ENCODE peak calls at places on chromosomes 5 and 9, in five cellular contexts. B, M, D, T and C are unnamed samples.

GRCh38 chr5:172569862-172570558 is 71.1 kb upstream of the NEURL1B start:
- DNase-seq in M (no peak), D (no peak), B (no peak), T (no peak), C (no peak)

GRCh38 chr5:18333841-18334240 is 699.6 kb downstream of the TAF11L14 start:
- DNase-seq in B (no peak), T (no peak), M (no peak), D (no peak), C (peak)

GRCh38 chr5:67179695-67180302 is 16.8 kb downstream of the CD180 start:
- DNase-seq in B (no peak), T (no peak), D (no peak), M (no peak), C (no peak)

GRCh38 chr5:80935811-80936385 is 24.3 kb upstream of the RASGRF2 start:
- DNase-seq in T (no peak), B (no peak), M (no peak), D (peak), C (no peak)

GRCh38 chr9:81416476-81417298 is 272.7 kb downstream of the TLE1 start:
- DNase-seq in B (no peak), M (peak), D (no peak), T (peak), C (peak)

GRCh38 chr9:135617991-135618411 is 21.3 kb downstream of the GLT6D1 start:
- DNase-seq in D (peak), B (no peak), M (no peak), T (no peak), C (no peak)

GRCh38 chr5:177429248-177430045 is 3.0 kb downstream of the GRK6 start:
- DNase-seq in M (no peak), B (peak), T (no peak), D (peak), C (no peak)

GRCh38 chr5:106376522-106376921 is 1294.2 kb downstream of the EFNA5 start:
- DNase-seq in T (peak), B (no peak), D (no peak), M (peak), C (peak)

GRCh38 chr5:136123236-136123768 is 9.3 kb upstream of the SMAD5 start:
- DNase-seq in T (no peak), B (no peak), D (no peak), M (no peak), C (no peak)

GRCh38 chr5:1152771-1153282 is 41.0 kb upstream of the SLC12A7 start:
- DNase-seq in B (no peak), D (no peak), T (no peak), M (peak), C (no peak)

GRCh38 chr5:39091940-39092580 is 17.9 kb upstream of the RICTOR start:
- DNase-seq in M (no peak), D (no peak), T (no peak), B (no peak), C (no peak)

GRCh38 chr9:459491-460444 is 245.1 kb downstream of the DOCK8 start:
- DNase-seq in D (no peak), B (no peak), T (no peak), M (no peak), C (no peak)

GRCh38 chr5:123813251-123813650 is 301.3 kb downstream of the CSNK1G3 start:
- DNase-seq in M (no peak), D (no peak), B (no peak), T (peak), C (peak)

GRCh38 chr5:157828031-157828948 is 30.7 kb downstream of the CLINT1 start:
- DNase-seq in D (no peak), B (no peak), M (peak), T (no peak), C (peak)

GRCh38 chr5:104702212-104702611 is 1139.6 kb upstream of the NUDT12 start:
- DNase-seq in B (no peak), M (no peak), D (no peak), T (no peak), C (no peak)

GRCh38 chr5:151239237-151239861 is 13.6 kb upstream of the GM2A start:
- DNase-seq in B (peak), M (peak), T (peak), D (peak), C (peak)

GRCh38 chr9:130095872-130096271 is 42.2 kb downstream of the GPR107 start:
- DNase-seq in B (no peak), T (no peak), D (no peak), M (no peak), C (no peak)

GRCh38 chr5:90055831-90056328 is 353.7 kb downstream of the CETN3 start:
- DNase-seq in B (no peak), T (peak), D (peak), M (peak), C (peak)

GRCh38 chr5:151357097-151357496 is 9.7 kb upstream of the SLC36A2 start:
- DNase-seq in B (no peak), D (no peak), T (no peak), M (no peak), C (no peak)

GRCh38 chr5:133930061-133930823 is 38.2 kb downstream of the C5orf15 start:
- DNase-seq in D (peak), T (no peak), B (peak), M (peak), C (peak)

GRCh38 chr5:132491368-132492364 is 1.1 kb upstream of the IRF1 start:
- DNase-seq in M (no peak), B (no peak), D (peak), T (peak), C (no peak)

GRCh38 chr9:124438091-124438490 is 12.2 kb upstream of the ADGRD2 start:
- DNase-seq in B (no peak), D (no peak), M (no peak), T (no peak), C (no peak)

GRCh38 chr9:81320909-81321482 is 368.4 kb downstream of the TLE1 start:
- DNase-seq in M (no peak), B (no peak), T (no peak), D (no peak), C (no peak)

GRCh38 chr9:34590376-34591090 is 1.0 kb upstream of the CNTFR start:
- DNase-seq in M (no peak), B (no peak), D (peak), T (peak), C (no peak)

GRCh38 chr5:43036409-43036808 is 3.7 kb downstream of the ANXA2R start:
- DNase-seq in T (no peak), D (no peak), M (no peak), B (no peak), C (no peak)

GRCh38 chr5:83553000-83553486 is 81.5 kb downstream of the VCAN start:
- DNase-seq in B (no peak), D (no peak), M (peak), T (no peak), C (no peak)

GRCh38 chr5:10421841-10422691 is 19.6 kb upstream of the ROPN1L start:
- DNase-seq in M (no peak), B (peak), D (no peak), T (no peak), C (no peak)

GRCh38 chr5:39523821-39524220 is 99.0 kb upstream of the DAB2 start:
- DNase-seq in B (no peak), M (peak), T (peak), D (peak), C (peak)

GRCh38 chr9:38119570-38119969 is 50.5 kb upstream of the SHB start:
- DNase-seq in M (no peak), D (no peak), T (no peak), B (no peak), C (no peak)

GRCh38 chr5:9245071-9245470 is 300.8 kb downstream of the SEMA5A start:
- DNase-seq in B (no peak), D (no peak), M (no peak), T (peak), C (peak)

GRCh38 chr5:103258957-103259704 is 568 bp downstream of the MACIR start:
- DNase-seq in M (peak), D (peak), T (peak), B (peak), C (peak)

GRCh38 chr9:18824095-18824666 is 208.8 kb downstream of the SAXO1 start:
- DNase-seq in M (no peak), B (no peak), D (peak), T (no peak), C (peak)

GRCh38 chr5:54514841-54515432 is 2.6 kb upstream of the SNX18 start:
- DNase-seq in B (no peak), M (peak), T (peak), D (peak), C (peak)

GRCh38 chr9:128374221-128374675 is 3.1 kb downstream of the URM1 start:
- DNase-seq in D (peak), T (no peak), M (no peak), B (no peak), C (no peak)

GRCh38 chr9:130579738-130580463 is 524 bp downstream of the FUBP3 start:
- DNase-seq in M (no peak), B (no peak), D (peak), T (peak), C (peak)

GRCh38 chr9:85215936-85216335 is 525.8 kb downstream of the AGTPBP1 start:
- DNase-seq in T (no peak), D (no peak), M (peak), B (no peak), C (no peak)

GRCh38 chr5:76291305-76292077 is 111.6 kb upstream of the IQGAP2 start:
- DNase-seq in T (no peak), B (no peak), M (no peak), D (no peak), C (no peak)

GRCh38 chr9:35908484-35909125 is 685 bp upstream of the SPAAR start:
- DNase-seq in M (peak), T (no peak), B (no peak), D (peak), C (peak)
- H3K4me3 ChIP-seq in M (peak), T (peak), B (no peak), D (peak), C (no peak)

GRCh38 chr5:141839015-141839513 is 39.1 kb downstream of the PCDH1 start:
- DNase-seq in B (no peak), T (no peak), M (no peak), D (peak), C (no peak)
- H3K4me3 ChIP-seq in B (no peak), T (peak), M (no peak), D (peak), C (no peak)

DNA sequence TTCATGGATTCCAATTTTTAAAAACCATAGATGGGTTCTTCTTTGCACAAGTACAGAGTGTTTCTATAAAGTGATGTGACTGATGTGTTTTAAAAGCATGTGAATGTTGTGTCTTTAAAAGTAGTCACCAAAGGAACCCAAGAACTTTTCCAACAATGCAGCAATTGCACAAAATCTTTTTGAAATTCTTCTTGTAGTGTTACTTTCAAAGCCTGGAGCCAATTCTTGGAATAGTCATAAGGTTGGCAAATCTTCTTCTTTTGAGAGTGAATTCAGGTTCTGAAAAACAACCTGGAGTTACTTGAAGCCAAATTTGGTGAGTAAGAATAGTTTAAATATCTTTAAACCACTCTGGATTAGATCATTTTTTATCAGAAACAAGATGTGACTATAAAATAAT is 10.5 kb downstream of the GRAMD2B start:
- DNase-seq in D (peak), T (no peak), B (no peak), M (peak), C (peak)
- H3K4me3 ChIP-seq in D (no peak), T (no peak), B (no peak), M (no peak), C (no peak)

DNA sequence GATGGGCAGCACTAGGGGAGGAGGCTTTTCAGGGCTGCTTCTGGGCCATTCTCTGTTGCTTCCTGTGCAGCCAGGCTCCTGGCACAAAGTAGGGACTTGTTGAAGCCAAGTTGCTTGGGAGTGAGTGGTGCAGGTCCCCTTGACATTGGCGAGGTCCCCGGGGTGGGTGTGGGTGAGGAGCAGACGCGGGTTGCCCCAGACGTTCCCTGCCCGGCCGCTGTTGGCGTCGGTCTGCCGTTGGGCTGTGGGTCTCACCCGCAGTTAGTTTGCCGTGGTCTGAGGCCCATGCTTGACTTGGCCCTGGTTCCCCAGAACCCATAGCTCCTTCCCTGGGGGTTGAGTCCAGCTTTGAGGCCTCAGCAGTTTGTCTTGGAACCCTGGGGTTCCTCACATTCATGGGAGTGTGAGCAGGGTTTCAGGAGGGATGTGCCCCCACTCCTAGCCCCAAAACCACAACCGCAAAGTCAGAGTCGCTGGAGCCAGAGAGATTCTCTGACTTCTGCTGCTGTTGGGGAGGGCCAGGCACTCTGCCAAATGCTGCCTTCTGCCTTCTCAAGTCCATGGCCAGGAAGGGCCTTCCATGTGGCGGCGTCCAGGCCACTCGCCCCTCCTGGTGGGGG is 77.5 kb downstream of the RXRA start:
- DNase-seq in T (peak), D (peak), B (peak), M (peak), C (peak)
- H3K4me3 ChIP-seq in T (no peak), D (no peak), B (no peak), M (no peak), C (no peak)

GRCh38 chr9:121372239-121372562 is 2.2 kb upstream of the STOM start:
- DNase-seq in D (no peak), M (no peak), T (no peak), B (no peak), C (no peak)

GRCh38 chr9:121371495-121371911 is 1.5 kb upstream of the STOM start:
- DNase-seq in D (no peak), B (no peak), T (no peak), M (no peak), C (no peak)

GRCh38 chr9:121369595-121370265 is at the start of gene STOM:
- DNase-seq in M (peak), B (no peak), D (no peak), T (peak), C (peak)

GRCh38 chr9:121363586-121363961 is 6.5 kb downstream of the STOM start:
- DNase-seq in T (no peak), B (no peak), D (no peak), M (no peak), C (no peak)

GRCh38 chr9:121367651-121368510 is 2.2 kb downstream of the STOM start:
- DNase-seq in T (peak), B (no peak), D (no peak), M (peak), C (no peak)
- H3K4me3 ChIP-seq in T (peak), B (peak), D (peak), M (peak), C (peak)

GRCh38 chr9:74773886-74774479 is 113.7 kb downstream of the TRPM6 start:
- DNase-seq in M (peak), B (peak), T (peak), D (peak), C (peak)

GRCh38 chr9:74771672-74772071 is 116.0 kb downstream of the TRPM6 start:
- DNase-seq in D (no peak), M (no peak), T (no peak), B (no peak), C (no peak)

GRCh38 chr9:74772126-74772525 is 115.6 kb downstream of the TRPM6 start:
- DNase-seq in T (no peak), B (no peak), M (no peak), D (no peak), C (no peak)

GRCh38 chr9:74771262-74771585 is 116.5 kb downstream of the TRPM6 start:
- DNase-seq in D (no peak), M (no peak), T (no peak), B (no peak), C (no peak)

DNA sequence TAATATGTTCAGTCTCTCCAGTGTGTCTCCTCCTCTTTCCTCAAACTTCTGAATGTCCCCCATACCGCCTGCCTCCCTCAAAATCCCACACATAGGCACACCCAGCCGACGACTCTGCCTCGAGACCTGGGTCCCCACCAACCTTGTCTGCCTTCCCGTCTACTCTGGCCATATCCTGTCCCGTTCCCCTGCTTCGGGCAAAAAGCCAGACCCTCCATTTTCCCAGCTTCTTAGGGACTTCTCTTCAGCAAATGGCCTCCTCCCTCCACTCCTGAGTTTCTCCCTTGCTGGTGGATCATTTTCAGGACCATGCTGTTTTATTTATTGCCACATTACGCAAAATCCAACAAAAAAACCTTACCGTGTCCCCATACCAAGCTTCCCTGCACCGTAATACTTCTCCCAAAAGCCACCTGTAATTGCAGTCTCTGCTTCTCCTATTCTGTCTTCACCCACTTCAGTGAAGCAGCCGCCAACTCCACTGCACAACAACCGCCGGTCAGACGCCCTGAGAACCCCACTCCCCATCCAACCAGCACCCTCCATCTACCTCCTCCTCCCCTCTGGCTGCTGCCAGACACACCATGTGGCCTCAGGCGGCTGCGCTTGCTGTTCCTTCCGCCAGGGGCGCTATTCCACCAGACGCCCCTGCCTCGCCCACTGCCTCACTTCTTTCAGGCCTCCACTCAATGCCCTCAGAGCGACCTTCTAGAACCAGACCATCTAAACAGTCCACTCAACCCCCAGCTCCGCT is 117.0 kb downstream of the TRPM6 start:
- DNase-seq in M (no peak), D (no peak), B (peak), T (peak), C (peak)
- H3K4me3 ChIP-seq in M (no peak), D (no peak), B (no peak), T (no peak), C (no peak)

DNA sequence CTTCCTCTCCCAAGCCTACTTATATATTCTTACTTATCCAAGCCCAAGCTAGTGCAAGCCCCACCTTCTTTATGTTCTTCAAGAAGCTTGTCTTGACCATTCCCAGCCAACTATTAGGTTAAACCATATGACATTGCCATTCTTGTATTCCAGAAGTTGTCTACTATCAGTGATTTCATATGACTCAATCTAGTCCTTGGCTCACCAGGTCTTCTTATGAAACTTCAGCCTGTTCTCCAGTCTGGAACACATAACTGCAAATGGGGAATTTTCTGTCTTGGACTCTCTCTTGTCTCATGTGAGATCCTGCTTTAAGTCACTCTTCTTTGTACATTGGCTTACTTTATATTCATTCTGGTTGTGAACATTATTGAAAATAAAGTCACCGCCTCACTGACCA is 130.7 kb downstream of the TTLL11 start:
- DNase-seq in T (no peak), M (no peak), D (no peak), B (no peak), C (no peak)
- H3K4me3 ChIP-seq in T (no peak), M (no peak), D (no peak), B (no peak), C (no peak)

GRCh38 chr5:88734983-88735382 is 148.0 kb downstream of the MEF2C start:
- DNase-seq in B (no peak), M (no peak), T (no peak), D (no peak), C (no peak)

GRCh38 chr5:88732181-88732633 is 150.8 kb downstream of the MEF2C start:
- DNase-seq in D (peak), M (peak), T (peak), B (no peak), C (peak)

GRCh38 chr5:88736494-88736893 is 146.5 kb downstream of the MEF2C start:
- DNase-seq in B (no peak), T (no peak), D (no peak), M (no peak), C (no peak)

GRCh38 chr5:88732862-88733261 is 150.1 kb downstream of the MEF2C start:
- DNase-seq in D (no peak), M (no peak), B (no peak), T (no peak), C (no peak)

DNA sequence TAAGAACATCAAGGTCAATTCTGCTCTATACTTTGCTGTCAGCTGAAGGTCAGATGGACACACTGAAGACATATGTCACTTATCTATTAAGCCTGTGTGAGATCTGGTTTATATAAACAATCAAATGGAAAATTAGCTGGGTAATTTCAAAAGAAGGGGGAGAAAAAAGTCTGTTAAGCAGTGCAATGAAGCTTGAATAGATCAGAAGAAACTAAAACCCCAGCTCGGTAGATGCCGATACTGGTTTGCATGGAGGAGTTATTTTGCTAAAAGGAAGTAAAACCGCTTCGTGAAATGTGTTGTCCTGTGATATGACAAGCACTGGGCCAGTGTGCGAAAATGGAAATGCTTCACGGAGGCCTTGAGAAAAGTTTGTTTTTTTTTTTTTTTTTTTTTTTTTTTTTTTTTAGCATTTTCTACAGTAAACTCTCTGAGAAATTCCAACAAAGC is 148.8 kb downstream of the MEF2C start:
- DNase-seq in B (no peak), D (no peak), T (no peak), M (no peak), C (peak)
- H3K4me3 ChIP-seq in B (no peak), D (peak), T (no peak), M (no peak), C (no peak)